ENCODE peak calls at places on chromosomes 16 and 17, in ten cellular contexts. One of them, this sample, is unnamed.

GRCh38 chr16:57475711-57476339 is 10.5 kb downstream of the DOK4 start:
- DNase-seq in endodermal cell: peak; percentile 98
- DNase-seq in uterus: no peak
- DNase-seq in colonic mucosa: no peak
- DNase-seq in A549: peak; percentile 82
- DNase-seq in stomach: no peak
- DNase-seq in RWPE2: no peak
- DNase-seq in DND-41: peak; percentile 71
- DNase-seq in effector memory CD4-positive, alpha-beta T cell: peak; percentile 54
- DNase-seq in left ventricle myocardium inferior: no peak
- DNase-seq in this sample: no peak

GRCh38 chr17:62652251-62653001 is 25.0 kb downstream of the MRC2 start:
- DNase-seq in RWPE2: no peak
- DNase-seq in endodermal cell: peak; percentile 88
- DNase-seq in DND-41: peak; percentile 50
- DNase-seq in stomach: peak; percentile 73
- DNase-seq in effector memory CD4-positive, alpha-beta T cell: no peak
- DNase-seq in uterus: no peak
- DNase-seq in A549: no peak
- DNase-seq in left ventricle myocardium inferior: peak; percentile 74
- DNase-seq in colonic mucosa: peak; percentile 60
- DNase-seq in this sample: peak; percentile 72

GRCh38 chr17:44263360-44263902 is 4.5 kb downstream of the SLC4A1 start:
- DNase-seq in stomach: no peak
- DNase-seq in endodermal cell: no peak
- DNase-seq in RWPE2: no peak
- DNase-seq in DND-41: no peak
- DNase-seq in A549: no peak
- DNase-seq in effector memory CD4-positive, alpha-beta T cell: no peak
- DNase-seq in left ventricle myocardium inferior: no peak
- DNase-seq in colonic mucosa: no peak
- DNase-seq in uterus: no peak
- DNase-seq in this sample: no peak

GRCh38 chr17:81210868-81211267 is 11.9 kb downstream of the CEP131 start:
- DNase-seq in stomach: no peak
- DNase-seq in effector memory CD4-positive, alpha-beta T cell: no peak
- DNase-seq in endodermal cell: no peak
- DNase-seq in colonic mucosa: no peak
- DNase-seq in DND-41: no peak
- DNase-seq in left ventricle myocardium inferior: no peak
- DNase-seq in RWPE2: no peak
- DNase-seq in A549: no peak
- DNase-seq in uterus: no peak
- DNase-seq in this sample: no peak

GRCh38 chr17:29145289-29146058 is 34.7 kb downstream of the MYO18A start:
- DNase-seq in RWPE2: no peak
- DNase-seq in A549: peak; percentile 86
- DNase-seq in colonic mucosa: peak; percentile 67
- DNase-seq in uterus: peak; percentile 57
- DNase-seq in effector memory CD4-positive, alpha-beta T cell: peak; percentile 55
- DNase-seq in endodermal cell: peak; percentile 92
- DNase-seq in left ventricle myocardium inferior: peak; percentile 61
- DNase-seq in DND-41: peak; percentile 82
- DNase-seq in stomach: peak; percentile 69
- DNase-seq in this sample: peak; percentile 61

GRCh38 chr16:8858994-8859912 is 9.6 kb downstream of the CARHSP1 start:
- DNase-seq in A549: no peak
- DNase-seq in DND-41: no peak
- DNase-seq in uterus: no peak
- DNase-seq in left ventricle myocardium inferior: no peak
- DNase-seq in stomach: no peak
- DNase-seq in endodermal cell: no peak
- DNase-seq in colonic mucosa: no peak
- DNase-seq in effector memory CD4-positive, alpha-beta T cell: no peak
- DNase-seq in RWPE2: peak; percentile 52
- DNase-seq in this sample: no peak

GRCh38 chr16:30068750-30069574 is 3.4 kb downstream of the ALDOA start:
- DNase-seq in DND-41: peak; percentile 63
- DNase-seq in effector memory CD4-positive, alpha-beta T cell: peak; percentile 45
- DNase-seq in uterus: no peak
- DNase-seq in stomach: no peak
- DNase-seq in endodermal cell: peak; percentile 79
- DNase-seq in RWPE2: no peak
- DNase-seq in A549: peak; percentile 59
- DNase-seq in colonic mucosa: no peak
- DNase-seq in left ventricle myocardium inferior: no peak
- DNase-seq in this sample: no peak

GRCh38 chr17:75753514-75754377 is 11.2 kb downstream of the GALK1 start:
- DNase-seq in A549: no peak
- DNase-seq in effector memory CD4-positive, alpha-beta T cell: peak; percentile 61
- DNase-seq in uterus: peak; percentile 68
- DNase-seq in colonic mucosa: peak; percentile 48
- DNase-seq in DND-41: peak; percentile 80
- DNase-seq in stomach: peak; percentile 51
- DNase-seq in endodermal cell: peak; percentile 97
- DNase-seq in RWPE2: peak; percentile 70
- DNase-seq in left ventricle myocardium inferior: peak; percentile 78
- DNase-seq in this sample: peak; percentile 83

GRCh38 chr17:16482253-16482652 is 9.7 kb downstream of the LRRC75A start:
- DNase-seq in endodermal cell: no peak
- DNase-seq in effector memory CD4-positive, alpha-beta T cell: no peak
- DNase-seq in left ventricle myocardium inferior: no peak
- DNase-seq in DND-41: no peak
- DNase-seq in A549: no peak
- DNase-seq in stomach: no peak
- DNase-seq in colonic mucosa: no peak
- DNase-seq in RWPE2: no peak
- DNase-seq in uterus: no peak
- DNase-seq in this sample: no peak

DNA sequence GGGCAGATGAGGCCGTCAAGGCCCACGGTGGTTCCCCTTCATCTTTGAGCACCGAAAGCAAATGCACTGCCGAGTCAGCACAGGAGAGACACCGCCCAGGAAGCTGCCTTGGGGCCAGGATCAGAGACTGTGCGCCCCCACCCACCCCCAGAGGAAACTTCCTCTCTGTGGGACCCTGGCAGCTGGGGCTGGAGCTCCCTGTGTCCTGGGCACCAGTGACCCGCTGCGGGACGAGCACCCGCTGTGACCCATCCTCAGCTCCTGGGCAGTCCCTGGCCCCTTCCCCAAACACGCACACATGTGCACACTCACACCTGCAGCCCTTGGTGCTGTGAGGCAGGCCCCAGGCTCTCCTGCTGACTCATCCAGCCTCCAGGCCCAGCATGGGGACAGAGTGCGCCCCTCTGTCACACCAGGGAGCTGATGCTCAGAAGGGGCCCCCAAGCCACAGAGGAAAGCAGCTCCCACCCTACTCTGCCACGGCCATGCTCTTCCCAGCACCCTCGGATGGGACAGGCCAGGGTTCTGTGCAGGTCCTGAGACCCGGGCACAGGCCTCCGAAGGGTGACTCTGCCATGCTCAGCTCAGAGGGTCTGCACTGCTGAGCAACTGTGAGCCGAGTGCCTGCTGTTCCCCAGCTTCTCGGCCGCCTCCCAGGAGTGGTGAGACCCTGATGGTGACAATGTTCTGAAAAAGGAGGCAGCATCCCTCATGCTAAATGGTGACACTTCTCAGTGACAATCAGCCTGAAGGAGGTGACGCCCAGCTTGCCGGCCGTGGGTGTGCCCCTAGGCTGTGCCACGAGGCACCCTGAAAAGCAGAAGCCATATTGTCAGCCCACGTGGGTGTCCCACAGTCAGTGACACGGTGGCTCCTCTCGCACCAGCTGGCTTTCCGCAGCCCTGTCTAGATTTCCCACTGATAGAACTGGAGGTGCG is 3.6 kb downstream of the PIEZO1 start:
- DNase-seq in stomach: no peak
- DNase-seq in left ventricle myocardium inferior: no peak
- DNase-seq in effector memory CD4-positive, alpha-beta T cell: peak; percentile 64
- DNase-seq in RWPE2: no peak
- DNase-seq in A549: no peak
- DNase-seq in uterus: no peak
- DNase-seq in DND-41: peak; percentile 83
- DNase-seq in colonic mucosa: no peak
- DNase-seq in endodermal cell: no peak
- DNase-seq in this sample: no peak
- H3K27ac ChIP-seq in stomach: peak overlapping the region; percentile 46
- H3K27ac ChIP-seq in left ventricle myocardium inferior: peak overlapping the region; percentile 94
- H3K27ac ChIP-seq in effector memory CD4-positive, alpha-beta T cell: peak overlapping the region; percentile 84
- H3K27ac ChIP-seq in RWPE2: peak overlapping the region; percentile 92
- H3K27ac ChIP-seq in A549: no peak overlapping the region
- H3K27ac ChIP-seq in uterus: peak overlapping the region; percentile 97
- H3K27ac ChIP-seq in DND-41: peak overlapping the region; percentile 66
- H3K27ac ChIP-seq in colonic mucosa: peak overlapping the region; percentile 2
- H3K27ac ChIP-seq in endodermal cell: no peak overlapping the region
- H3K27ac ChIP-seq in this sample: peak overlapping the region; percentile 90

GRCh38 chr17:40548491-40548981 is 16.7 kb downstream of the CCR7 start:
- DNase-seq in uterus: peak; percentile 12
- DNase-seq in stomach: peak; percentile 9
- DNase-seq in A549: no peak
- DNase-seq in left ventricle myocardium inferior: no peak
- DNase-seq in colonic mucosa: peak; percentile 13
- DNase-seq in endodermal cell: peak; percentile 32
- DNase-seq in DND-41: peak; percentile 10
- DNase-seq in effector memory CD4-positive, alpha-beta T cell: no peak
- DNase-seq in RWPE2: no peak
- DNase-seq in this sample: no peak

GRCh38 chr17:40545660-40546059 is 19.6 kb downstream of the CCR7 start:
- DNase-seq in stomach: peak; percentile 1
- DNase-seq in A549: no peak
- DNase-seq in colonic mucosa: no peak
- DNase-seq in uterus: peak; percentile 16
- DNase-seq in left ventricle myocardium inferior: no peak
- DNase-seq in DND-41: no peak
- DNase-seq in endodermal cell: peak; percentile 45
- DNase-seq in effector memory CD4-positive, alpha-beta T cell: no peak
- DNase-seq in RWPE2: peak; percentile 31
- DNase-seq in this sample: peak; percentile 9

GRCh38 chr17:40548982-40549680 is 16.1 kb downstream of the CCR7 start:
- DNase-seq in RWPE2: no peak
- DNase-seq in effector memory CD4-positive, alpha-beta T cell: no peak
- DNase-seq in endodermal cell: peak; percentile 51
- DNase-seq in DND-41: peak; percentile 10
- DNase-seq in stomach: peak; percentile 50
- DNase-seq in colonic mucosa: peak; percentile 35
- DNase-seq in uterus: peak; percentile 71
- DNase-seq in left ventricle myocardium inferior: no peak
- DNase-seq in A549: peak; percentile 99
- DNase-seq in this sample: peak; percentile 88

GRCh38 chr17:40547785-40548478 is 17.3 kb downstream of the CCR7 start:
- DNase-seq in colonic mucosa: no peak
- DNase-seq in uterus: no peak
- DNase-seq in endodermal cell: no peak
- DNase-seq in stomach: peak; percentile 16
- DNase-seq in A549: no peak
- DNase-seq in left ventricle myocardium inferior: no peak
- DNase-seq in effector memory CD4-positive, alpha-beta T cell: no peak
- DNase-seq in DND-41: no peak
- DNase-seq in RWPE2: no peak
- DNase-seq in this sample: peak; percentile 4

GRCh38 chr17:40547079-40547784 is 18.0 kb downstream of the CCR7 start:
- DNase-seq in stomach: peak; percentile 19
- DNase-seq in A549: no peak
- DNase-seq in left ventricle myocardium inferior: no peak
- DNase-seq in colonic mucosa: no peak
- DNase-seq in DND-41: peak; percentile 99
- DNase-seq in RWPE2: peak; percentile 88
- DNase-seq in effector memory CD4-positive, alpha-beta T cell: no peak
- DNase-seq in uterus: peak; percentile 22
- DNase-seq in endodermal cell: peak; percentile 48
- DNase-seq in this sample: peak; percentile 15
- H3K4me3 ChIP-seq in stomach: no peak overlapping the region
- H3K4me3 ChIP-seq in A549: no peak overlapping the region
- H3K4me3 ChIP-seq in left ventricle myocardium inferior: no peak overlapping the region
- H3K4me3 ChIP-seq in colonic mucosa: no peak overlapping the region
- H3K4me3 ChIP-seq in DND-41: peak overlapping the region; percentile 26
- H3K4me3 ChIP-seq in RWPE2: no peak overlapping the region
- H3K4me3 ChIP-seq in effector memory CD4-positive, alpha-beta T cell: no peak overlapping the region
- H3K4me3 ChIP-seq in uterus: no peak overlapping the region
- H3K4me3 ChIP-seq in endodermal cell: no peak overlapping the region
- H3K4me3 ChIP-seq in this sample: no peak overlapping the region

DNA sequence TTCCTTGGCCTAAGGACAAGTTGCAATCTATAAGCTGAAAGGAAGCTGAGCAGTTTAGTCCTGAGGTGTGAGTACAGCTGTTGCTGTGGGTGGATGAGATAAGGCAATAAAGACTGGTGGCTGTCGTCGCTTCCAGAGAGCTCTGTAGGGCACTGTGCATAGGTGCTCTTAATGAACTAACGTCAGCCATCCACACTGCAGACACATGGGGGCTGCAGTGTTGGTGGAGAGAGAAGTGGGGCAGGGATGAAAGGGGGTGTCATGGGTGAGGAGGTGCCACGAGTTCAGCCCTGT is 139.9 kb upstream of the IRX3 start:
- DNase-seq in stomach: no peak
- DNase-seq in A549: no peak
- DNase-seq in effector memory CD4-positive, alpha-beta T cell: no peak
- DNase-seq in endodermal cell: no peak
- DNase-seq in uterus: no peak
- DNase-seq in RWPE2: no peak
- DNase-seq in left ventricle myocardium inferior: no peak
- DNase-seq in colonic mucosa: no peak
- DNase-seq in DND-41: no peak
- DNase-seq in this sample: no peak
- H3K27ac ChIP-seq in stomach: peak overlapping the region; percentile 24
- H3K27ac ChIP-seq in A549: no peak overlapping the region
- H3K27ac ChIP-seq in effector memory CD4-positive, alpha-beta T cell: no peak overlapping the region
- H3K27ac ChIP-seq in endodermal cell: no peak overlapping the region
- H3K27ac ChIP-seq in uterus: no peak overlapping the region
- H3K27ac ChIP-seq in RWPE2: no peak overlapping the region
- H3K27ac ChIP-seq in left ventricle myocardium inferior: no peak overlapping the region
- H3K27ac ChIP-seq in colonic mucosa: no peak overlapping the region
- H3K27ac ChIP-seq in DND-41: no peak overlapping the region
- H3K27ac ChIP-seq in this sample: no peak overlapping the region

DNA sequence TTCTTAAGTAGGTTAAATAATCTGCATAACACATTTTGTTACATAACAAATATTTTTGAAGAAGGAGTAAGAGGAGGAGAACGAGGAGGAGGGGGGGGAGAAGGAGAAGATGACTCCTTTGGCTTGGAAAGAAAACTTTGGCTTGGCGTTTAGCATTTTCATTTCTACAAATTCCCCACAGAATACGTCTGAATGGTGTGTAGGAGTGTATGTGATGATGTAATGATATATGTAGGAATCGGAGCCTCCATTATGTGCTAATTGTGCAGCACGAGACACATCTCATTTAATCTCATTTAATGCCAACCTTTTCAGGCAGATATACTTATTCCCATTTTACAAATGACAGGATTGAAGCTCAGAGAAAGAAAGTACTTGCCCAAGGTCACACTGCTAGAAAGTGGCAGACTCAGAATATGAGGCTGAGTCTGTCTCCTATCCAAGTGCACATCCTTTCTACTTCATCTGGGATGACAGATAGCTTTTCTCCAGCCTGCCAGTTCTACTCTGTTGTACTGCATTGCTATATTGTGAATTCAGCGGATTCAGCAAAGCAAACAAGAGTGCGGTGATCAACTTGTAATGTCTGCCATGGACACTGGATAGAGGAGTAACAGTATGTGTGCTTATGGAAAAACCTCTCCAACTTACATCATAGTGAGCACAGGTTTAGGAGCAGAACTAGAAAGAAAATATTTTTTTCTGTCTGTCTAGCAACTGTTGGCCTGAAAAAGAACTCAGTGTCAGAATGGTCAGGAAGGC is 10.4 kb upstream of the SLC47A2 start:
- DNase-seq in effector memory CD4-positive, alpha-beta T cell: no peak
- DNase-seq in endodermal cell: no peak
- DNase-seq in RWPE2: no peak
- DNase-seq in stomach: no peak
- DNase-seq in uterus: no peak
- DNase-seq in colonic mucosa: no peak
- DNase-seq in left ventricle myocardium inferior: no peak
- DNase-seq in DND-41: no peak
- DNase-seq in A549: no peak
- DNase-seq in this sample: no peak
- H3K4me3 ChIP-seq in effector memory CD4-positive, alpha-beta T cell: no peak overlapping the region
- H3K4me3 ChIP-seq in endodermal cell: no peak overlapping the region
- H3K4me3 ChIP-seq in RWPE2: no peak overlapping the region
- H3K4me3 ChIP-seq in stomach: no peak overlapping the region
- H3K4me3 ChIP-seq in uterus: no peak overlapping the region
- H3K4me3 ChIP-seq in colonic mucosa: no peak overlapping the region
- H3K4me3 ChIP-seq in left ventricle myocardium inferior: no peak overlapping the region
- H3K4me3 ChIP-seq in DND-41: no peak overlapping the region
- H3K4me3 ChIP-seq in A549: no peak overlapping the region
- H3K4me3 ChIP-seq in this sample: no peak overlapping the region